ENCODE peak calls at places on chromosomes 4 and X, in ten cellular contexts. Y, Z, Q, G, B, J, V, M, I and P are unnamed samples.

GRCh38 chr4:54879576-54879975 is 221.8 kb downstream of the KIT start:
- DNase-seq in B (peak; percentile 3), J (no peak), G (peak; percentile 86), M (no peak), Z (no peak), V (peak; percentile 97), I (no peak), Y (no peak), Q (no peak), P (no peak)

GRCh38 chr4:15031993-15032660 is 29.8 kb downstream of the CPEB2 start:
- DNase-seq in Z (no peak), Y (no peak), Q (no peak), V (no peak), J (no peak), I (no peak), B (no peak), M (no peak), G (peak; percentile 75), P (no peak)

GRCh38 chrX:79325263-79325958 is 41.7 kb downstream of the ITM2A start:
- DNase-seq in M (no peak), Q (no peak), B (peak; percentile 77), J (no peak), Y (no peak), G (no peak), V (no peak), I (no peak), Z (peak; percentile 3), P (no peak)

GRCh38 chr4:30948653-30949052 is 228.5 kb downstream of the PCDH7 start:
- DNase-seq in M (no peak), J (no peak), I (no peak), Q (no peak), V (peak; percentile 11), G (peak; percentile 93), Y (no peak), B (no peak), Z (no peak), P (no peak)

GRCh38 chr4:2246384-2247127 is 4.6 kb upstream of the HAUS3 start:
- DNase-seq in Z (no peak), V (no peak), J (peak; percentile 85), I (no peak), M (no peak), B (no peak), Q (peak; percentile 1), G (no peak), Y (no peak), P (no peak)

GRCh38 chr4:37453361-37454262 is 209.1 kb downstream of the NWD2 start:
- DNase-seq in B (peak; percentile 69), I (peak; percentile 28), Z (peak; percentile 45), V (peak; percentile 1), G (peak; percentile 8), J (peak; percentile 85), Y (peak; percentile 0), M (no peak), Q (peak; percentile 35), P (no peak)

GRCh38 chr4:87077834-87078585 is 142.4 kb downstream of the KLHL8 start:
- DNase-seq in Q (no peak), J (no peak), Z (no peak), I (no peak), Y (no peak), V (no peak), G (peak; percentile 15), B (no peak), M (no peak), P (no peak)

GRCh38 chrX:53319614-53320542 is 38.5 kb upstream of the IQSEC2 start:
- DNase-seq in J (no peak), Q (no peak), I (no peak), Z (no peak), G (no peak), M (no peak), Y (no peak), V (no peak), B (no peak), P (no peak)

GRCh38 chr4:88185916-88186315 is 27.5 kb upstream of the ABCG2 start:
- DNase-seq in Y (no peak), I (no peak), V (no peak), B (no peak), J (no peak), Z (no peak), G (peak; percentile 37), Q (no peak), M (no peak), P (no peak)

GRCh38 chrX:140817943-140818342 is 108.4 kb downstream of the LINC00632 start:
- DNase-seq in G (peak; percentile 19), Z (no peak), J (no peak), Y (no peak), V (peak; percentile 35), M (no peak), B (peak; percentile 3), Q (no peak), I (no peak), P (peak; percentile 28)

GRCh38 chrX:153886915-153887314 is 942 bp upstream of the L1CAM start:
- DNase-seq in G (no peak), Q (no peak), Y (no peak), I (no peak), M (no peak), B (peak; percentile 89), J (no peak), Z (no peak), V (no peak), P (no peak)

GRCh38 chrX:149497626-149498025 is 7.5 kb downstream of the IDS start:
- DNase-seq in V (peak; percentile 33), Q (no peak), G (no peak), Z (no peak), I (no peak), J (peak; percentile 59), B (peak; percentile 23), M (no peak), Y (no peak), P (no peak)

GRCh38 chrX:140525448-140525847 is 20.6 kb upstream of the SOX3 start:
- DNase-seq in J (no peak), M (no peak), Q (no peak), G (peak; percentile 29), Z (no peak), Y (no peak), I (no peak), B (peak; percentile 17), V (no peak), P (no peak)

GRCh38 chr4:33831667-33832066 is 2412.6 kb downstream of the ARAP2 start:
- DNase-seq in G (peak; percentile 60), V (no peak), J (no peak), Z (no peak), B (no peak), Q (no peak), I (no peak), M (no peak), Y (no peak), P (no peak)

GRCh38 chr4:150229538-150229937 is 151.3 kb downstream of the DCLK2 start:
- DNase-seq in I (no peak), G (peak; percentile 41), B (no peak), M (no peak), Z (no peak), V (peak; percentile 57), Q (no peak), J (no peak), Y (no peak), P (no peak)

GRCh38 chr4:153407906-153408305 is 58.3 kb upstream of the TMEM131L start:
- DNase-seq in B (no peak), I (no peak), V (no peak), M (no peak), Y (no peak), Z (no peak), G (no peak), Q (no peak), J (no peak), P (no peak)

GRCh38 chrX:56764975-56765791 is 36.1 kb downstream of the NBDY start:
- DNase-seq in I (no peak), G (no peak), Y (no peak), Z (no peak), M (no peak), Q (no peak), J (peak; percentile 81), V (no peak), B (no peak), P (no peak)

GRCh38 chr4:77613267-77613666 is 7.6 kb downstream of the CXCL13 start:
- DNase-seq in G (no peak), I (no peak), Z (no peak), Y (no peak), V (no peak), Q (no peak), M (no peak), B (no peak), J (no peak), P (no peak)

GRCh38 chrX:55783723-55784122 is 66.2 kb downstream of the RRAGB start:
- DNase-seq in G (no peak), V (no peak), Y (no peak), J (no peak), I (no peak), Q (no peak), B (no peak), Z (no peak), M (no peak), P (no peak)

GRCh38 chr4:83010111-83010521 is 507 bp downstream of the LIN54 start:
- DNase-seq in M (no peak), Q (no peak), V (peak; percentile 11), Y (no peak), J (no peak), I (no peak), B (no peak), G (peak; percentile 50), Z (no peak), P (peak; percentile 74)

GRCh38 chr4:112648263-112649054 is 11.5 kb downstream of the LARP7 start:
- DNase-seq in V (no peak), Z (no peak), Q (no peak), I (no peak), J (no peak), B (peak; percentile 77), Y (no peak), G (no peak), M (no peak), P (no peak)

GRCh38 chr4:90951037-90951436 is 823.8 kb downstream of the CCSER1 start:
- DNase-seq in V (peak; percentile 45), B (no peak), M (no peak), Q (no peak), I (no peak), Z (no peak), J (no peak), Y (no peak), G (peak; percentile 95), P (peak; percentile 46)

GRCh38 chrX:12673487-12673886 is 117.7 kb upstream of the PRPS2 start:
- DNase-seq in M (no peak), Q (no peak), B (no peak), I (no peak), Y (no peak), J (no peak), V (no peak), Z (no peak), G (no peak), P (no peak)